ENCODE peak calls at places on chromosomes 12 and 14, in four cellular contexts. B is right lobe of liver, C is A549, G is breast epithelium. L is an unnamed sample. For H3K4me1, the result is how much of the 10 kb centered on the place peaks cover.

GRCh38 chr12:76764856-76765255 is 941 bp downstream of the ZDHHC17 start:
- DNase-seq in B (no peak), G (no peak), C (no peak), L (peak)

GRCh38 chr12:32560520-32560919 is 118.6 kb upstream of the DNM1L start:
- DNase-seq in G (no peak), B (no peak), C (no peak), L (no peak)

GRCh38 chr14:34981743-34982420 is 910 bp upstream of the SRP54 start:
- DNase-seq in G (peak), B (no peak), C (peak), L (peak)

GRCh38 chr14:101843665-101844064 is 82.2 kb downstream of the PPP2R5C start:
- DNase-seq in G (no peak), B (no peak), C (peak), L (no peak)

GRCh38 chr12:39620664-39621658 is 1.4 kb upstream of the ABCD2 start:
- DNase-seq in B (no peak), G (no peak), C (no peak), L (no peak)

GRCh38 chr14:68146812-68147211 is 327.2 kb downstream of the RAD51B start:
- DNase-seq in C (peak), G (peak), B (no peak), L (no peak)

GRCh38 chr12:92403210-92404175 is 257.8 kb upstream of the BTG1 start:
- DNase-seq in C (no peak), B (no peak), G (no peak), L (no peak)

GRCh38 chr12:123996581-123996980 is 23.6 kb downstream of the ZNF664 start:
- DNase-seq in B (no peak), G (no peak), C (no peak), L (no peak)

GRCh38 chr12:94025730-94026129 is 122.6 kb upstream of the PLXNC1 start:
- DNase-seq in B (no peak), G (no peak), C (no peak), L (peak)

GRCh38 chr12:14260011-14260993 is 105.2 kb upstream of the ATF7IP start:
- DNase-seq in G (peak), C (peak), B (peak), L (peak)

GRCh38 chr14:65333926-65334687 is 78.4 kb upstream of the FUT8 start:
- DNase-seq in G (peak), B (no peak), C (no peak), L (no peak)

GRCh38 chr12:124994435-124994975 is 1.1 kb downstream of the BRI3BP start:
- DNase-seq in C (peak), G (no peak), B (no peak), L (no peak)

GRCh38 chr14:63616015-63616414 is 25.7 kb downstream of the WDR89 start:
- DNase-seq in G (no peak), B (no peak), C (no peak), L (no peak)

GRCh38 chr14:20274062-20274461 is 31.7 kb downstream of the TTC5 start:
- DNase-seq in B (no peak), C (no peak), G (no peak), L (no peak)

GRCh38 chr12:38456769-38457168 is 140.2 kb downstream of the ALG10B start:
- DNase-seq in G (no peak), B (no peak), C (no peak), L (no peak)

GRCh38 chr14:90491868-90492560 is 95.2 kb downstream of the CALM1 start:
- DNase-seq in C (no peak), G (no peak), B (no peak), L (peak)

GRCh38 chr12:62605972-62606371 is 139.3 kb downstream of the MON2 start:
- DNase-seq in C (no peak), G (no peak), B (no peak), L (no peak)

GRCh38 chr14:58697927-58698641 is 60.3 kb downstream of the DACT1 start:
- DNase-seq in G (no peak), C (no peak), B (no peak), L (no peak)

GRCh38 chr14:44935155-44935554 is 26.6 kb downstream of the KLHL28 start:
- DNase-seq in G (no peak), B (no peak), C (no peak), L (no peak)

GRCh38 chr14:98858561-98858960 is 413.4 kb downstream of the BCL11B start:
- DNase-seq in G (no peak), B (no peak), C (no peak), L (no peak)

GRCh38 chr14:20659813-20660395 is 18.4 kb upstream of the OR6S1 start:
- DNase-seq in C (peak), G (no peak), B (no peak), L (no peak)

GRCh38 chr12:120614873-120615272 is 25.6 kb upstream of the CABP1 start:
- DNase-seq in G (no peak), C (no peak), B (no peak), L (no peak)

GRCh38 chr14:22434030-22434429 is 155.0 kb downstream of the DAD1 start:
- DNase-seq in B (no peak), G (no peak), C (no peak), L (no peak)

GRCh38 chr12:94644141-94644575 is 6.2 kb downstream of the TMCC3 start:
- DNase-seq in G (no peak), C (no peak), B (no peak), L (no peak)

GRCh38 chr14:103391048-103391447 is 5.8 kb downstream of the MARK3 start:
- DNase-seq in C (peak), B (no peak), G (no peak), L (peak)

GRCh38 chr14:71686677-71687076 is 245.6 kb upstream of the RGS6 start:
- DNase-seq in G (no peak), C (no peak), B (no peak), L (peak)

GRCh38 chr14:71688576-71688975 is 243.7 kb upstream of the RGS6 start:
- DNase-seq in B (no peak), C (no peak), G (no peak), L (no peak)

GRCh38 chr14:71684323-71684722 is 247.9 kb upstream of the RGS6 start:
- DNase-seq in B (no peak), G (no peak), C (no peak), L (no peak)

GRCh38 chr14:71690478-71690877 is 241.8 kb upstream of the RGS6 start:
- DNase-seq in C (no peak), B (no peak), G (no peak), L (no peak)

DNA sequence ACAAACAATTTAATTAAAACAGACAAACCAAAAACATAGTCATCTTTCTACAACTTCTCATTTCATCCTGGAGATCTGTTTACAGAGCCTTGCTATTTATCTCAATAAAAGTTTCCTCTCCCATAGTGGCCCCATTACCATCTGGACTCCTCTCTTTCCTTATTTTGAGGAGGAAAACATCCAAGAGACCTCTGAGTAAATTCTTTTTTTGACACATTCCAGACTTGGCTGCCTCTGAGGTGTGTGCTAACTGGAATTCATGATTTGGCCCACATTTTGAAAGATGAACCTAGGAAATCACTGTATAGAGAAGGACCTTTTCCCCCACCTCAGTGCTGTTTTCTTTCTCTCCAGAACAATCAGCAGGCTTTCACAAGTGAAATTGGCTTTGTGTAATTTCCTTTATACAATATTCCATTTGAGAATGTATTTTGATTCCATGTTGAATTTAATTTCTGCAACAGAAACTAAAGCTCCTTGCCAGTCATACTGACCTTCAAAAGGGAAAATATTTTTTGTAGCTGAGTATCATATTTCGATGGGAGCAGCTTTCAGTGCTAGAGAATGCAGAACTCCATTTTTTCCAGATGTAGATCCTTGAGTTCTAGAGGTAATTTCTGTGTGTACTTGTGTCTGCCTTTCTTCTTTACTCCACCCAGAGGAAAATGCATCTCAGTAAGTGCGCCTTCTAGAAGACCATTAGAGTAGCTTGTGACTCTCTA is 245.0 kb upstream of the RGS6 start:
- DNase-seq in C (no peak), G (no peak), B (no peak), L (no peak)
- H3K4me1 ChIP-seq in C (under half), G (under half), B (under half), L (under half)

DNA sequence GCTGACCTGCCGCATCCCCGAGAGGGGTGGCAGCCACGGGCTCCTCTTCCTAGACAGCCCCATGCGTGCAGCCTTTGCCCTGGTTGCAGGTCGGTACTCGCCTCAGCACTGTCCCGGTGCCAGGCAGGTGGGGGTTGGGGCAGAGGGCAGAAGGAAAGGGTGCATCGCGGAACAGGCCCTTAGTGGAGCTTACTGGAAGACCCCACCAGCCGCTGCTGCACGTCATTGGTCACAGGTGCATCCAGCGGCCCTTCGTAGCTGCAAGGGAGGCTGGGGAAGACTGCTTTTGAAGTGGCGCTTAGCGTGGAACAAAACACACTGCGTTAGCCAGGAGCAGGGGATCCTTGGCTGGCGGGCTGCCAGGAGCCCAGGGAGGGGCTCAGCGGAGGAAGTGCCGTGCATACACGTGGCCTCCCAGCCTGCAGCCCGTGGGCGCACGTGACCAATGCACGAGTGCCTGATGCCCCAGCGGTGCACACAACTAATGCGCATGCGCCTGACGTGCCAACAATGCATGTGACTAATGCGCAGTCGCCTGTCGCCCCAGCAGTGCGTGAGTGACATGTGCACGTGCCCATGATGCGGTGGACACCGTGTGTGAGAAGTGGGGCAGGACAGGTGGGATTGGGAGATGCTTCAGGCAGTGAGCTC is 5.0 kb upstream of the EP400 start:
- DNase-seq in G (peak), C (no peak), B (no peak), L (no peak)
- TF ChIP-seq POLR2A in G (no peak), C (peak), B (no peak), L (no peak)

DNA sequence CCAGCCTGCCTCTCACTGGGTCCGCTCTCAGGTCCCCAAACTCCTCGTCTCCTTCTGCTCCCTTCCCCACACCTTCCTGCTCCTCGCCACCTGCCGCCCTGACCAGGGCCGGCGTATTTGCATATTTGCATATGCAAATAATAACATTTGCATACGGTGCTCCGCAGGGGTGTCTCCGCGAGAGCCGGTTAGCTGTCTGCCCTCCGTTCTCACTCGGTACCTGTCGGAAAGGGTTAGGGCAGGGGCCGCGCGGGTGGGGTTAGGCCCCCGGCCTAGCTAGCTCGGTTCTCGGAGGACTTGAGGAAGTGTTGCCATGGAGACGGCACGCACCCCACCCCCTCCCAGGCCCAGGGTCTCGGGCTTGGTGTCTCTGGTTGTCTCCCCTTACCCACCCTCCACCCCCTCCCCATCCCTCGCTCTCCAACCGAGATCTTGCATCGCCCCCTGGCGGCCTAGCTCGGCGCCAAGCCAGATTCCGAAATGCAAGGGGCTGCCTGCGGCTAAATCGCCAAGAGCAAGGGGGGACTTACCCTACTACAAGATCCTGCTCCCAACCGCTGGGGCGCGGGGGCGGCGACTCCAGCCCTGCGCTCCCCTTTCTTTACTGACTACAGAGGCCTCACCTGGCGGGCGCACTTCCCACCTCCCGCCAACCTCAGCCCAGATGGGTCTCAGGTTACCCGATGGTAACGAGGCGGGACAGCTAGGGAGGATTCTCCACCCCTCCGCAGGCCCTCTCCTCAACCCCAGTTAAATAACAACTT is 8.1 kb downstream of the STAC3 start:
- DNase-seq in B (no peak), C (peak), G (peak), L (peak)
- H3K4me1 ChIP-seq in B (under half), C (under half), G (under half), L (under half)

GRCh38 chr12:130588696-130589095 is 127.4 kb downstream of the RIMBP2 start:
- DNase-seq in C (no peak), G (no peak), B (no peak), L (no peak)
- TF ChIP-seq POLR2A in C (no peak), G (no peak), B (no peak), L (no peak)

L was measured in adrenal gland.